ENCODE peak calls at places on chromosomes 4 and X, in five cellular contexts. One of them, this sample, is unnamed.
A peak's percentile ranks its signal among the peaks of the same experiment; 100 is the strongest.

GRCh38 chr4:27084685-27085356 is 224.2 kb downstream of the STIM2 start:
- DNase-seq in AG04450: no peak
- DNase-seq in fibroblast of the aortic adventitia: peak; percentile 9
- DNase-seq in activated CD4-positive, alpha-beta T cell treated with anti-CD3 and anti-CD28 coated beads, Interleukin-2, amount 10 ng/mL, durations not matched to agents 7 days and 5 days: no peak
- DNase-seq in T-helper 1 cell: no peak
- DNase-seq in this sample: no peak

GRCh38 chr4:88814043-88814617 is 116.5 kb upstream of the NAP1L5 start:
- DNase-seq in activated CD4-positive, alpha-beta T cell treated with anti-CD3 and anti-CD28 coated beads, Interleukin-2, amount 10 ng/mL, durations not matched to agents 7 days and 5 days: no peak
- DNase-seq in AG04450: no peak
- DNase-seq in fibroblast of the aortic adventitia: no peak
- DNase-seq in T-helper 1 cell: no peak
- DNase-seq in this sample: no peak

GRCh38 chrX:9356846-9357245 is 108.0 kb upstream of the TBL1X start:
- DNase-seq in T-helper 1 cell: no peak
- DNase-seq in AG04450: no peak
- DNase-seq in fibroblast of the aortic adventitia: no peak
- DNase-seq in activated CD4-positive, alpha-beta T cell treated with anti-CD3 and anti-CD28 coated beads, Interleukin-2, amount 10 ng/mL, durations not matched to agents 7 days and 5 days: no peak
- DNase-seq in this sample: no peak

GRCh38 chrX:51035746-51036145 is 125.2 kb downstream of the BMP15 start:
- DNase-seq in fibroblast of the aortic adventitia: no peak
- DNase-seq in T-helper 1 cell: no peak
- DNase-seq in activated CD4-positive, alpha-beta T cell treated with anti-CD3 and anti-CD28 coated beads, Interleukin-2, amount 10 ng/mL, durations not matched to agents 7 days and 5 days: no peak
- DNase-seq in AG04450: no peak
- DNase-seq in this sample: no peak

GRCh38 chr4:3878678-3879077 is 112.5 kb downstream of the ADRA2C start:
- DNase-seq in activated CD4-positive, alpha-beta T cell treated with anti-CD3 and anti-CD28 coated beads, Interleukin-2, amount 10 ng/mL, durations not matched to agents 7 days and 5 days: no peak
- DNase-seq in T-helper 1 cell: no peak
- DNase-seq in AG04450: no peak
- DNase-seq in fibroblast of the aortic adventitia: peak; percentile 7
- DNase-seq in this sample: no peak

GRCh38 chrX:153523269-153523668 is 5.8 kb downstream of the ATP2B3 start:
- DNase-seq in AG04450: no peak
- DNase-seq in activated CD4-positive, alpha-beta T cell treated with anti-CD3 and anti-CD28 coated beads, Interleukin-2, amount 10 ng/mL, durations not matched to agents 7 days and 5 days: no peak
- DNase-seq in T-helper 1 cell: no peak
- DNase-seq in fibroblast of the aortic adventitia: no peak
- DNase-seq in this sample: no peak

GRCh38 chr4:526189-526909 is 27.3 kb downstream of the PIGG start:
- DNase-seq in fibroblast of the aortic adventitia: no peak
- DNase-seq in activated CD4-positive, alpha-beta T cell treated with anti-CD3 and anti-CD28 coated beads, Interleukin-2, amount 10 ng/mL, durations not matched to agents 7 days and 5 days: no peak
- DNase-seq in AG04450: no peak
- DNase-seq in T-helper 1 cell: no peak
- DNase-seq in this sample: no peak

GRCh38 chrX:37984880-37985279 is 21.5 kb upstream of the SYTL5 start:
- DNase-seq in AG04450: no peak
- DNase-seq in T-helper 1 cell: no peak
- DNase-seq in fibroblast of the aortic adventitia: no peak
- DNase-seq in activated CD4-positive, alpha-beta T cell treated with anti-CD3 and anti-CD28 coated beads, Interleukin-2, amount 10 ng/mL, durations not matched to agents 7 days and 5 days: no peak
- DNase-seq in this sample: no peak

GRCh38 chr4:1520145-1520661 is 114.0 kb upstream of the NKX1-1 start:
- DNase-seq in AG04450: no peak
- DNase-seq in T-helper 1 cell: no peak
- DNase-seq in fibroblast of the aortic adventitia: no peak
- DNase-seq in activated CD4-positive, alpha-beta T cell treated with anti-CD3 and anti-CD28 coated beads, Interleukin-2, amount 10 ng/mL, durations not matched to agents 7 days and 5 days: no peak
- DNase-seq in this sample: no peak

GRCh38 chr4:7027284-7027683 is 15.9 kb upstream of the TADA2B start:
- DNase-seq in fibroblast of the aortic adventitia: no peak
- DNase-seq in AG04450: no peak
- DNase-seq in activated CD4-positive, alpha-beta T cell treated with anti-CD3 and anti-CD28 coated beads, Interleukin-2, amount 10 ng/mL, durations not matched to agents 7 days and 5 days: no peak
- DNase-seq in T-helper 1 cell: no peak
- DNase-seq in this sample: no peak

GRCh38 chr4:165874799-165875371 is 1.8 kb downstream of the TLL1 start:
- DNase-seq in T-helper 1 cell: no peak
- DNase-seq in AG04450: no peak
- DNase-seq in fibroblast of the aortic adventitia: no peak
- DNase-seq in activated CD4-positive, alpha-beta T cell treated with anti-CD3 and anti-CD28 coated beads, Interleukin-2, amount 10 ng/mL, durations not matched to agents 7 days and 5 days: no peak
- DNase-seq in this sample: no peak

GRCh38 chrX:115592997-115593734 is 32.2 kb downstream of the PLS3 start:
- DNase-seq in T-helper 1 cell: no peak
- DNase-seq in fibroblast of the aortic adventitia: peak; percentile 64
- DNase-seq in activated CD4-positive, alpha-beta T cell treated with anti-CD3 and anti-CD28 coated beads, Interleukin-2, amount 10 ng/mL, durations not matched to agents 7 days and 5 days: no peak
- DNase-seq in AG04450: no peak
- DNase-seq in this sample: no peak

GRCh38 chr4:85737254-85737653 is 262.3 kb downstream of the ARHGAP24 start:
- DNase-seq in AG04450: no peak
- DNase-seq in activated CD4-positive, alpha-beta T cell treated with anti-CD3 and anti-CD28 coated beads, Interleukin-2, amount 10 ng/mL, durations not matched to agents 7 days and 5 days: no peak
- DNase-seq in fibroblast of the aortic adventitia: no peak
- DNase-seq in T-helper 1 cell: no peak
- DNase-seq in this sample: no peak

GRCh38 chr4:68630371-68630770 is 40.1 kb downstream of the UGT2B15 start:
- DNase-seq in AG04450: no peak
- DNase-seq in activated CD4-positive, alpha-beta T cell treated with anti-CD3 and anti-CD28 coated beads, Interleukin-2, amount 10 ng/mL, durations not matched to agents 7 days and 5 days: no peak
- DNase-seq in T-helper 1 cell: no peak
- DNase-seq in fibroblast of the aortic adventitia: no peak
- DNase-seq in this sample: no peak

GRCh38 chrX:53077207-53078197 is 4.7 kb upstream of the TSPYL2 start:
- DNase-seq in T-helper 1 cell: no peak
- DNase-seq in fibroblast of the aortic adventitia: no peak
- DNase-seq in AG04450: no peak
- DNase-seq in activated CD4-positive, alpha-beta T cell treated with anti-CD3 and anti-CD28 coated beads, Interleukin-2, amount 10 ng/mL, durations not matched to agents 7 days and 5 days: no peak
- DNase-seq in this sample: no peak

GRCh38 chr4:174012135-174012923 is 271.1 kb downstream of the FBXO8 start:
- DNase-seq in fibroblast of the aortic adventitia: no peak
- DNase-seq in T-helper 1 cell: no peak
- DNase-seq in AG04450: no peak
- DNase-seq in activated CD4-positive, alpha-beta T cell treated with anti-CD3 and anti-CD28 coated beads, Interleukin-2, amount 10 ng/mL, durations not matched to agents 7 days and 5 days: no peak
- DNase-seq in this sample: no peak

GRCh38 chr4:93764647-93765246 is 63.8 kb upstream of the ATOH1 start:
- DNase-seq in T-helper 1 cell: no peak
- DNase-seq in fibroblast of the aortic adventitia: peak; percentile 56
- DNase-seq in activated CD4-positive, alpha-beta T cell treated with anti-CD3 and anti-CD28 coated beads, Interleukin-2, amount 10 ng/mL, durations not matched to agents 7 days and 5 days: peak; percentile 30
- DNase-seq in AG04450: peak; percentile 20
- DNase-seq in this sample: peak; percentile 4

GRCh38 chr4:52037730-52038108 is 380 bp downstream of the SGCB start:
- DNase-seq in fibroblast of the aortic adventitia: peak; percentile 48
- DNase-seq in activated CD4-positive, alpha-beta T cell treated with anti-CD3 and anti-CD28 coated beads, Interleukin-2, amount 10 ng/mL, durations not matched to agents 7 days and 5 days: peak; percentile 20
- DNase-seq in T-helper 1 cell: no peak
- DNase-seq in AG04450: no peak
- DNase-seq in this sample: no peak

GRCh38 chr4:60089546-60090273 is 1110.4 kb upstream of the ADGRL3 start:
- DNase-seq in fibroblast of the aortic adventitia: no peak
- DNase-seq in T-helper 1 cell: no peak
- DNase-seq in AG04450: no peak
- DNase-seq in activated CD4-positive, alpha-beta T cell treated with anti-CD3 and anti-CD28 coated beads, Interleukin-2, amount 10 ng/mL, durations not matched to agents 7 days and 5 days: no peak
- DNase-seq in this sample: no peak

GRCh38 chrX:123084797-123085196 is 99.3 kb upstream of the GRIA3 start:
- DNase-seq in fibroblast of the aortic adventitia: peak; percentile 41
- DNase-seq in AG04450: no peak
- DNase-seq in activated CD4-positive, alpha-beta T cell treated with anti-CD3 and anti-CD28 coated beads, Interleukin-2, amount 10 ng/mL, durations not matched to agents 7 days and 5 days: no peak
- DNase-seq in T-helper 1 cell: no peak
- DNase-seq in this sample: no peak

GRCh38 chr4:113835005-113835404 is 73.5 kb upstream of the CAMK2D start:
- DNase-seq in activated CD4-positive, alpha-beta T cell treated with anti-CD3 and anti-CD28 coated beads, Interleukin-2, amount 10 ng/mL, durations not matched to agents 7 days and 5 days: no peak
- DNase-seq in fibroblast of the aortic adventitia: peak; percentile 56
- DNase-seq in T-helper 1 cell: no peak
- DNase-seq in AG04450: no peak
- DNase-seq in this sample: no peak

GRCh38 chr4:86641516-86642090 is 47.5 kb downstream of the PTPN13 start:
- DNase-seq in activated CD4-positive, alpha-beta T cell treated with anti-CD3 and anti-CD28 coated beads, Interleukin-2, amount 10 ng/mL, durations not matched to agents 7 days and 5 days: no peak
- DNase-seq in T-helper 1 cell: no peak
- DNase-seq in AG04450: no peak
- DNase-seq in fibroblast of the aortic adventitia: no peak
- DNase-seq in this sample: no peak

GRCh38 chr4:120753854-120754253 is 168.7 kb downstream of the PRDM5 start:
- DNase-seq in AG04450: no peak
- DNase-seq in activated CD4-positive, alpha-beta T cell treated with anti-CD3 and anti-CD28 coated beads, Interleukin-2, amount 10 ng/mL, durations not matched to agents 7 days and 5 days: no peak
- DNase-seq in fibroblast of the aortic adventitia: no peak
- DNase-seq in T-helper 1 cell: no peak
- DNase-seq in this sample: no peak

GRCh38 chrX:39427492-39428289 is 626.4 kb downstream of the MID1IP1 start:
- DNase-seq in fibroblast of the aortic adventitia: peak; percentile 40
- DNase-seq in AG04450: no peak
- DNase-seq in activated CD4-positive, alpha-beta T cell treated with anti-CD3 and anti-CD28 coated beads, Interleukin-2, amount 10 ng/mL, durations not matched to agents 7 days and 5 days: peak; percentile 6
- DNase-seq in T-helper 1 cell: no peak
- DNase-seq in this sample: no peak